ENCODE peak calls at places on chromosomes 7 and 10, in eight cellular contexts. N is body of pancreas, G is astrocyte, B is caudate nucleus, H is NCI-H1092, M is cerebellum, O is Calu3, C is neural crest cell. E is an unnamed sample.

GRCh38 chr7:81492910-81493309 is 276.9 kb downstream of the HGF start:
- DNase-seq in M (no peak), H (no peak), O (no peak), B (no peak), G (no peak), C (no peak), N (no peak), E (no peak)

GRCh38 chr7:116588641-116589594 is 64.1 kb downstream of the CAV1 start:
- DNase-seq in N (no peak), C (no peak), O (no peak), H (peak; percentile 37), B (no peak), M (peak; percentile 18), G (peak; percentile 56), E (no peak)

GRCh38 chr7:156640949-156641485 is 443 bp downstream of the RNF32 start:
- DNase-seq in C (no peak), N (peak; percentile 59), G (peak; percentile 49), M (peak; percentile 36), B (no peak), O (peak; percentile 47), H (peak; percentile 28), E (peak; percentile 46)

GRCh38 chr7:20351901-20352300 is 21.2 kb downstream of the ITGB8 start:
- DNase-seq in H (no peak), M (no peak), B (no peak), G (peak; percentile 73), N (no peak), O (no peak), C (no peak), E (no peak)

GRCh38 chr10:74973993-74974392 is 137.5 kb upstream of the SAMD8 start:
- DNase-seq in N (no peak), G (no peak), H (no peak), C (no peak), O (no peak), B (no peak), M (no peak), E (no peak)

GRCh38 chr10:2173328-2173727 is 436.0 kb upstream of the ADARB2 start:
- DNase-seq in B (no peak), G (no peak), O (no peak), H (no peak), N (no peak), M (no peak), C (no peak), E (no peak)

GRCh38 chr7:94303736-94304135 is 91.0 kb upstream of the COL1A2 start:
- DNase-seq in H (no peak), B (no peak), M (no peak), C (no peak), G (peak; percentile 68), O (no peak), N (peak; percentile 15), E (no peak)

GRCh38 chr10:47351899-47352815 is 4.0 kb downstream of the RBP3 start:
- DNase-seq in M (no peak), O (no peak), N (no peak), G (no peak), B (no peak), C (no peak), H (no peak), E (no peak)

GRCh38 chr7:23058412-23059096 is 44.6 kb upstream of the HYCC1 start:
- DNase-seq in O (no peak), G (no peak), M (no peak), H (no peak), C (no peak), B (peak; percentile 6), N (no peak), E (no peak)

GRCh38 chr7:18538554-18539250 is 43.2 kb downstream of the HDAC9 start:
- DNase-seq in M (no peak), O (no peak), C (no peak), H (no peak), G (no peak), N (no peak), B (no peak), E (no peak)

GRCh38 chr10:129971381-129972144 is 7.5 kb upstream of the EBF3 start:
- DNase-seq in H (no peak), B (peak; percentile 4), M (peak; percentile 65), G (no peak), O (peak; percentile 10), N (peak; percentile 52), C (no peak), E (no peak)

GRCh38 chr10:80493482-80494021 is 39.4 kb downstream of the TSPAN14 start:
- DNase-seq in H (no peak), M (no peak), B (no peak), C (no peak), N (no peak), G (peak; percentile 50), O (no peak), E (peak; percentile 67)

GRCh38 chr7:70131807-70132565 is 533.7 kb downstream of the AUTS2 start:
- DNase-seq in C (no peak), B (no peak), H (peak; percentile 29), N (no peak), G (peak; percentile 5), O (no peak), M (no peak), E (no peak)